ENCODE peak calls at places on chromosome 1, in ten cellular contexts. One of them, this sample, is unnamed.

GRCh38 chr1:32056598-32056997 is 16.1 kb upstream of the TMEM39B start:
- DNase-seq in IMR-90: no peak
- DNase-seq in tibial nerve: no peak
- DNase-seq in breast epithelium: no peak
- DNase-seq in stomach: no peak
- DNase-seq in body of pancreas: no peak
- DNase-seq in adrenal gland: no peak
- DNase-seq in esophagus squamous epithelium: no peak
- DNase-seq in ovary: no peak
- DNase-seq in suprapubic skin: no peak
- DNase-seq in this sample: no peak

GRCh38 chr1:109823543-109824348 is 60.0 kb upstream of the EPS8L3 start:
- DNase-seq in IMR-90: no peak
- DNase-seq in tibial nerve: peak; percentile 37
- DNase-seq in breast epithelium: no peak
- DNase-seq in stomach: no peak
- DNase-seq in body of pancreas: peak; percentile 28
- DNase-seq in adrenal gland: peak; percentile 65
- DNase-seq in esophagus squamous epithelium: no peak
- DNase-seq in ovary: peak; percentile 56
- DNase-seq in suprapubic skin: no peak
- DNase-seq in this sample: peak; percentile 47

GRCh38 chr1:82775402-82776000 is 974.8 kb downstream of the ADGRL2 start:
- DNase-seq in IMR-90: no peak
- DNase-seq in tibial nerve: no peak
- DNase-seq in breast epithelium: no peak
- DNase-seq in stomach: no peak
- DNase-seq in body of pancreas: peak; percentile 67
- DNase-seq in adrenal gland: peak; percentile 24
- DNase-seq in esophagus squamous epithelium: no peak
- DNase-seq in ovary: peak; percentile 18
- DNase-seq in suprapubic skin: no peak
- DNase-seq in this sample: peak; percentile 86

GRCh38 chr1:204201651-204202050 is 5.4 kb upstream of the KISS1 start:
- DNase-seq in IMR-90: no peak
- DNase-seq in tibial nerve: no peak
- DNase-seq in breast epithelium: no peak
- DNase-seq in stomach: no peak
- DNase-seq in body of pancreas: no peak
- DNase-seq in adrenal gland: no peak
- DNase-seq in esophagus squamous epithelium: no peak
- DNase-seq in ovary: no peak
- DNase-seq in suprapubic skin: no peak
- DNase-seq in this sample: no peak

GRCh38 chr1:19648689-19649088 is 4.6 kb downstream of the NBL1 start:
- DNase-seq in IMR-90: no peak
- DNase-seq in tibial nerve: no peak
- DNase-seq in breast epithelium: peak; percentile 48
- DNase-seq in stomach: no peak
- DNase-seq in body of pancreas: no peak
- DNase-seq in adrenal gland: no peak
- DNase-seq in esophagus squamous epithelium: no peak
- DNase-seq in ovary: peak; percentile 67
- DNase-seq in suprapubic skin: no peak
- DNase-seq in this sample: peak; percentile 38

GRCh38 chr1:202815120-202815519 is 4.4 kb downstream of the PCAT6 start:
- DNase-seq in IMR-90: no peak
- DNase-seq in tibial nerve: no peak
- DNase-seq in breast epithelium: no peak
- DNase-seq in stomach: no peak
- DNase-seq in body of pancreas: no peak
- DNase-seq in adrenal gland: no peak
- DNase-seq in esophagus squamous epithelium: no peak
- DNase-seq in ovary: no peak
- DNase-seq in suprapubic skin: no peak
- DNase-seq in this sample: no peak

GRCh38 chr1:96365076-96365475 is 356.5 kb upstream of the PTBP2 start:
- DNase-seq in IMR-90: peak; percentile 41
- DNase-seq in tibial nerve: no peak
- DNase-seq in breast epithelium: no peak
- DNase-seq in stomach: no peak
- DNase-seq in body of pancreas: no peak
- DNase-seq in adrenal gland: no peak
- DNase-seq in esophagus squamous epithelium: no peak
- DNase-seq in ovary: no peak
- DNase-seq in suprapubic skin: no peak
- DNase-seq in this sample: no peak

GRCh38 chr1:4660917-4661594 is 6.6 kb downstream of the AJAP1 start:
- DNase-seq in IMR-90: no peak
- DNase-seq in tibial nerve: no peak
- DNase-seq in breast epithelium: no peak
- DNase-seq in stomach: no peak
- DNase-seq in body of pancreas: no peak
- DNase-seq in adrenal gland: no peak
- DNase-seq in esophagus squamous epithelium: no peak
- DNase-seq in ovary: no peak
- DNase-seq in suprapubic skin: no peak
- DNase-seq in this sample: no peak

GRCh38 chr1:37478451-37478871 is 4.1 kb downstream of the ZC3H12A start:
- DNase-seq in IMR-90: peak; percentile 77
- DNase-seq in tibial nerve: no peak
- DNase-seq in breast epithelium: no peak
- DNase-seq in stomach: peak; percentile 53
- DNase-seq in body of pancreas: peak; percentile 21
- DNase-seq in adrenal gland: no peak
- DNase-seq in esophagus squamous epithelium: no peak
- DNase-seq in ovary: no peak
- DNase-seq in suprapubic skin: peak; percentile 55
- DNase-seq in this sample: no peak

GRCh38 chr1:36829951-36830350 is 204.4 kb downstream of the GRIK3 start:
- DNase-seq in IMR-90: no peak
- DNase-seq in tibial nerve: no peak
- DNase-seq in breast epithelium: no peak
- DNase-seq in stomach: no peak
- DNase-seq in body of pancreas: no peak
- DNase-seq in adrenal gland: no peak
- DNase-seq in esophagus squamous epithelium: no peak
- DNase-seq in ovary: no peak
- DNase-seq in suprapubic skin: no peak
- DNase-seq in this sample: no peak

GRCh38 chr1:180311011-180311730 is 81.1 kb downstream of the LHX4 start:
- DNase-seq in IMR-90: peak; percentile 80
- DNase-seq in tibial nerve: no peak
- DNase-seq in breast epithelium: no peak
- DNase-seq in stomach: no peak
- DNase-seq in body of pancreas: no peak
- DNase-seq in adrenal gland: no peak
- DNase-seq in esophagus squamous epithelium: no peak
- DNase-seq in ovary: no peak
- DNase-seq in suprapubic skin: no peak
- DNase-seq in this sample: no peak

DNA sequence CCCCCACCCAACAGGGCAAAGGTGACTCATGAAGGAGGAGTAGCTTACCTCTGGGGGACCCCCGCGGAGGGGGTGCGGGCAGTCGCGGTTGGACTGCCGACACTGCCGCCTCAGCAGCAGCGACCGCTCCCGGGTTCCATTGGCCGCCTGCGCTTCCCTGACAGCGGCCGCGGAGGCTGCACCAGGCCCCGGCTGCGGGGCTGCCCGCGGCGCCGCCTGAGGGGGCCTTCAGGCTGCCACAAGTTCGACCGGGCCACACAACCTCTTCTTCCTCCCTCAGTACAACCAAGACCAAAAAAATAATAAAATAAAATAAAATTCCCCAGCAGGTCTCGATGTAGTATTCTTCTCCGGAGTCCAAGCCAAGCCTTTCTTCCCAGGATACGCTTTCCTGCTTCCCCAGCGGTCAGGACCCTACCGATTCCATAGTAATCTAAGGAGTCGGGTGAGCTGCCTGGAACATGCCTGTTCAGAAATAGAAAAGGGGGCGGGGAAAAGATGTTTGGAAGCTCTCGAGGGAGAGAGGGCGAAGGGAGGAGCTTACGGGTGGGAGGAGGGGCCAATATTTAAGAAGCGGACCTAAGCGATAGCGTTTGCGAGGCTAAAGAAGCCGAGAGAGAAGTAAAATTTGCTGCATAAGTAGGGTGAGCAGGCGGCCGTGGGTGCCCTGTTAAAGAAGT is at the start of gene PI4KB:
- DNase-seq in IMR-90: peak; percentile 98
- DNase-seq in tibial nerve: peak; percentile 87
- DNase-seq in breast epithelium: peak; percentile 93
- DNase-seq in stomach: peak; percentile 90
- DNase-seq in body of pancreas: peak; percentile 95
- DNase-seq in adrenal gland: peak; percentile 92
- DNase-seq in esophagus squamous epithelium: peak; percentile 53
- DNase-seq in ovary: peak; percentile 93
- DNase-seq in suprapubic skin: peak; percentile 91
- DNase-seq in this sample: peak; percentile 97
- TF ChIP-seq POLR2A in IMR-90: peak; percentile 79
- TF ChIP-seq POLR2A in tibial nerve: peak; percentile 73
- TF ChIP-seq POLR2A in breast epithelium: no peak
- TF ChIP-seq POLR2A in stomach: no peak
- TF ChIP-seq POLR2A in body of pancreas: peak; percentile 74
- TF ChIP-seq POLR2A in adrenal gland: peak; percentile 85
- TF ChIP-seq POLR2A in esophagus squamous epithelium: peak; percentile 34
- TF ChIP-seq POLR2A in ovary: peak; percentile 38
- TF ChIP-seq POLR2A in suprapubic skin: no peak
- TF ChIP-seq POLR2A in this sample: no peak

GRCh38 chr1:9538669-9539164 is 548 bp upstream of the SLC25A33 start:
- DNase-seq in IMR-90: no peak
- DNase-seq in tibial nerve: no peak
- DNase-seq in breast epithelium: no peak
- DNase-seq in stomach: no peak
- DNase-seq in body of pancreas: peak; percentile 26
- DNase-seq in adrenal gland: peak; percentile 41
- DNase-seq in esophagus squamous epithelium: no peak
- DNase-seq in ovary: peak; percentile 47
- DNase-seq in suprapubic skin: no peak
- DNase-seq in this sample: peak; percentile 33

GRCh38 chr1:9539829-9540550 is 725 bp downstream of the SLC25A33 start:
- DNase-seq in IMR-90: peak; percentile 21
- DNase-seq in tibial nerve: no peak
- DNase-seq in breast epithelium: no peak
- DNase-seq in stomach: peak; percentile 57
- DNase-seq in body of pancreas: peak; percentile 62
- DNase-seq in adrenal gland: peak; percentile 49
- DNase-seq in esophagus squamous epithelium: no peak
- DNase-seq in ovary: peak; percentile 69
- DNase-seq in suprapubic skin: no peak
- DNase-seq in this sample: peak; percentile 48

GRCh38 chr1:9537863-9538668 is 1.2 kb upstream of the SLC25A33 start:
- DNase-seq in IMR-90: no peak
- DNase-seq in tibial nerve: no peak
- DNase-seq in breast epithelium: peak; percentile 61
- DNase-seq in stomach: peak; percentile 61
- DNase-seq in body of pancreas: peak; percentile 82
- DNase-seq in adrenal gland: no peak
- DNase-seq in esophagus squamous epithelium: no peak
- DNase-seq in ovary: no peak
- DNase-seq in suprapubic skin: no peak
- DNase-seq in this sample: no peak

GRCh38 chr1:9536301-9536700 is 3.0 kb upstream of the SLC25A33 start:
- DNase-seq in IMR-90: no peak
- DNase-seq in tibial nerve: no peak
- DNase-seq in breast epithelium: no peak
- DNase-seq in stomach: no peak
- DNase-seq in body of pancreas: no peak
- DNase-seq in adrenal gland: no peak
- DNase-seq in esophagus squamous epithelium: no peak
- DNase-seq in ovary: no peak
- DNase-seq in suprapubic skin: no peak
- DNase-seq in this sample: no peak

DNA sequence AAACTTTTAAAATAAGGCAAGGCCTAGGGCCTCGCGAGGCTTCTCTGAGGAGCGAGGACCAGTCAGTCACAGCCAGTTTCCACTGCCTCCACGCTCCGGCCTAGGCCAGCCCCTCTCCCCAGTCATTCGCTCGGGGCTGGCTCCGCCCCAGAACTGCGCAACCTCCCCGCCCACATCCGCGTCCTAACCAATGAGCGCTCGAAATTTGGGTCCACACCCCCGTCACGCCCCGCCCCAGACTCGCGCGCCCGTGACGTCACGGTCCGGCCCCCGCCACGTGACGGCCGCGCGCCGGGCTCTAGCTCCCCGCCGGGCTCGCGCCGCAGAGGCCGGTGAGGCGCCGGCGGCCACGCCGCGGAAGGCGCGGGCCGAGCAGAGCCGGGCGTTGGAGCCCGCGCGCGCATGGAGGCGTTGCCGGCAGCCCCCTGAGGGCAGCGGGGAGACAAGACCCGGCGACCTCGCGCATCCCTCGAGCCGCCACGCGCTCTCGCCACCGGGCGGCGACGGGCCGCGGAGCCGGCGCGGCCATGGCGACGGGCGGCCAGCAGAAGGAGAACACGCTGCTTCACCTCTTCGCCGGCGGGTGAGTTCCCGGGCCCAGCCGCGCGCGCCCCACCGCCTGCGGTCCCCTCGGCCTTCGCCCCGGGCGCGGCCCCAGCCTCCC is at the start of gene SLC25A33:
- DNase-seq in IMR-90: peak; percentile 97
- DNase-seq in tibial nerve: peak; percentile 98
- DNase-seq in breast epithelium: peak; percentile 94
- DNase-seq in stomach: peak; percentile 99
- DNase-seq in body of pancreas: peak; percentile 98
- DNase-seq in adrenal gland: peak; percentile 98
- DNase-seq in esophagus squamous epithelium: peak; percentile 72
- DNase-seq in ovary: peak; percentile 99
- DNase-seq in suprapubic skin: peak; percentile 99
- DNase-seq in this sample: peak; percentile 98
- TF ChIP-seq CTCF in IMR-90: no peak
- TF ChIP-seq CTCF in tibial nerve: peak; percentile 61
- TF ChIP-seq CTCF in breast epithelium: no peak
- TF ChIP-seq CTCF in stomach: no peak
- TF ChIP-seq CTCF in body of pancreas: no peak
- TF ChIP-seq CTCF in adrenal gland: peak; percentile 9
- TF ChIP-seq CTCF in esophagus squamous epithelium: peak; percentile 35
- TF ChIP-seq CTCF in ovary: no peak
- TF ChIP-seq CTCF in suprapubic skin: peak; percentile 3
- TF ChIP-seq CTCF in this sample: peak; percentile 2

GRCh38 chr1:16145030-16145987 is 10.6 kb downstream of the EPHA2 start:
- DNase-seq in IMR-90: peak; percentile 92
- DNase-seq in tibial nerve: no peak
- DNase-seq in breast epithelium: peak; percentile 87
- DNase-seq in stomach: peak; percentile 94
- DNase-seq in body of pancreas: peak; percentile 95
- DNase-seq in adrenal gland: peak; percentile 82
- DNase-seq in esophagus squamous epithelium: no peak
- DNase-seq in ovary: peak; percentile 79
- DNase-seq in suprapubic skin: no peak
- DNase-seq in this sample: peak; percentile 46
- TF ChIP-seq POLR2A in IMR-90: peak; percentile 49
- TF ChIP-seq POLR2A in tibial nerve: no peak
- TF ChIP-seq POLR2A in breast epithelium: no peak
- TF ChIP-seq POLR2A in stomach: no peak
- TF ChIP-seq POLR2A in body of pancreas: peak; percentile 52
- TF ChIP-seq POLR2A in adrenal gland: peak; percentile 34
- TF ChIP-seq POLR2A in esophagus squamous epithelium: no peak
- TF ChIP-seq POLR2A in ovary: no peak
- TF ChIP-seq POLR2A in suprapubic skin: no peak
- TF ChIP-seq POLR2A in this sample: no peak

GRCh38 chr1:41599912-41600311 is 115.4 kb upstream of the EDN2 start:
- DNase-seq in IMR-90: peak; percentile 48
- DNase-seq in tibial nerve: no peak
- DNase-seq in breast epithelium: no peak
- DNase-seq in stomach: no peak
- DNase-seq in body of pancreas: no peak
- DNase-seq in adrenal gland: no peak
- DNase-seq in esophagus squamous epithelium: no peak
- DNase-seq in ovary: no peak
- DNase-seq in suprapubic skin: no peak
- DNase-seq in this sample: no peak
- TF ChIP-seq CTCF in IMR-90: peak; percentile 67
- TF ChIP-seq CTCF in tibial nerve: no peak
- TF ChIP-seq CTCF in breast epithelium: no peak
- TF ChIP-seq CTCF in stomach: no peak
- TF ChIP-seq CTCF in body of pancreas: no peak
- TF ChIP-seq CTCF in adrenal gland: peak; percentile 23
- TF ChIP-seq CTCF in esophagus squamous epithelium: no peak
- TF ChIP-seq CTCF in ovary: no peak
- TF ChIP-seq CTCF in suprapubic skin: no peak
- TF ChIP-seq CTCF in this sample: no peak